ENCODE peak calls at places on chromosomes 7 and 10, in six cellular contexts. U is CD4-positive, alpha-beta T cell; V is IMR-90; D is fibroblast of lung; G is thyroid gland; T is prostate gland. F is an unnamed sample.

GRCh38 chr7:30406664-30407425 is 71.7 kb downstream of the NOD1 start:
- DNase-seq in U (no peak), V (no peak), D (peak; percentile 80), G (no peak), T (peak; percentile 81), F (no peak)

GRCh38 chr7:111038185-111038584 is 52.7 kb upstream of the LRRN3 start:
- DNase-seq in U (no peak), V (no peak), D (no peak), G (no peak), T (no peak), F (no peak)

GRCh38 chr7:44824894-44825526 is 22.9 kb downstream of the H2AZ2 start:
- DNase-seq in U (no peak), V (peak; percentile 16), D (peak; percentile 29), G (no peak), T (no peak), F (no peak)

GRCh38 chr7:44157116-44158059 is 16.3 kb upstream of the MYL7 start:
- DNase-seq in U (no peak), V (no peak), D (no peak), G (no peak), T (no peak), F (no peak)

GRCh38 chr7:112414855-112415490 is 35.3 kb upstream of the IFRD1 start:
- DNase-seq in U (no peak), V (peak; percentile 38), D (peak; percentile 27), G (no peak), T (no peak), F (no peak)

GRCh38 chr10:1737222-1738061 is at the start of gene ADARB2:
- DNase-seq in U (no peak), V (no peak), D (peak; percentile 2), G (no peak), T (peak; percentile 59), F (no peak)

GRCh38 chr10:103353281-103353680 is 2.3 kb upstream of the PCGF6 start:
- DNase-seq in U (no peak), V (no peak), D (no peak), G (no peak), T (no peak), F (no peak)

GRCh38 chr7:25361388-25361787 is 133.1 kb upstream of the NPVF start:
- DNase-seq in U (no peak), V (no peak), D (no peak), G (no peak), T (no peak), F (no peak)

GRCh38 chr10:70759769-70760168 is 25.4 kb downstream of the TBATA start:
- DNase-seq in U (no peak), V (no peak), D (no peak), G (peak; percentile 20), T (no peak), F (no peak)

GRCh38 chr10:69500864-69501468 is 49.7 kb downstream of the TSPAN15 start:
- DNase-seq in U (no peak), V (no peak), D (no peak), G (no peak), T (no peak), F (no peak)

GRCh38 chr7:636396-636795 is 90.1 kb upstream of the DNAAF5 start:
- DNase-seq in U (peak; percentile 48), V (no peak), D (peak; percentile 23), G (no peak), T (no peak), F (peak; percentile 27)

GRCh38 chr10:69218831-69219230 is 1.3 kb upstream of the HKDC1 start:
- DNase-seq in U (no peak), V (no peak), D (no peak), G (no peak), T (no peak), F (no peak)

GRCh38 chr7:16908561-16908960 is 26.8 kb upstream of the AGR3 start:
- DNase-seq in U (no peak), V (no peak), D (no peak), G (no peak), T (no peak), F (no peak)

GRCh38 chr7:142803901-142804300 is 33.1 kb downstream of the PRSS2 start:
- DNase-seq in U (no peak), V (no peak), D (no peak), G (no peak), T (no peak), F (no peak)

GRCh38 chr10:132931258-132931657 is 11.1 kb downstream of the CFAP46 start:
- DNase-seq in U (no peak), V (peak; percentile 10), D (no peak), G (no peak), T (no peak), F (no peak)

GRCh38 chr7:75880242-75880641 is 1.4 kb downstream of the RHBDD2 start:
- DNase-seq in U (no peak), V (no peak), D (no peak), G (no peak), T (no peak), F (no peak)

GRCh38 chr10:103534621-103535498 is 41.4 kb downstream of the NEURL1 start:
- DNase-seq in U (no peak), V (no peak), D (no peak), G (no peak), T (no peak), F (no peak)

GRCh38 chr7:106757846-106758245 is 96.9 kb upstream of the CCDC71L start:
- DNase-seq in U (no peak), V (peak; percentile 64), D (peak; percentile 50), G (peak; percentile 37), T (no peak), F (no peak)

GRCh38 chr10:70284542-70285150 is 842 bp upstream of the NPFFR1 start:
- DNase-seq in U (no peak), V (no peak), D (no peak), G (no peak), T (no peak), F (no peak)

GRCh38 chr10:74672430-74672829 is 154.0 kb upstream of the KAT6B start:
- DNase-seq in U (no peak), V (no peak), D (no peak), G (no peak), T (no peak), F (no peak)

GRCh38 chr7:26891400-26892355 is 27.3 kb upstream of the SKAP2 start:
- DNase-seq in U (no peak), V (peak; percentile 41), D (peak; percentile 53), G (no peak), T (no peak), F (no peak)

GRCh38 chr7:81402227-81402626 is 367.6 kb downstream of the HGF start:
- DNase-seq in U (no peak), V (no peak), D (peak; percentile 54), G (no peak), T (no peak), F (no peak)

GRCh38 chr10:44233561-44234470 is 151.1 kb downstream of the CXCL12 start:
- DNase-seq in U (no peak), V (no peak), D (peak; percentile 65), G (peak; percentile 34), T (no peak), F (no peak)

GRCh38 chr7:74355091-74355490 is 65.9 kb downstream of the CLIP2 start:
- DNase-seq in U (no peak), V (peak; percentile 88), D (peak; percentile 83), G (no peak), T (no peak), F (no peak)

GRCh38 chr7:101701153-101701794 is 72.2 kb upstream of the MYL10 start:
- DNase-seq in U (no peak), V (no peak), D (no peak), G (no peak), T (no peak), F (no peak)

GRCh38 chr7:101707587-101707986 is 78.5 kb upstream of the MYL10 start:
- DNase-seq in U (no peak), V (no peak), D (no peak), G (no peak), T (no peak), F (no peak)

GRCh38 chr7:101702362-101702850 is 73.3 kb upstream of the MYL10 start:
- DNase-seq in U (no peak), V (no peak), D (no peak), G (no peak), T (peak; percentile 49), F (no peak)

GRCh38 chr7:101708223-101708622 is 79.1 kb upstream of the MYL10 start:
- DNase-seq in U (no peak), V (no peak), D (no peak), G (no peak), T (no peak), F (no peak)

DNA sequence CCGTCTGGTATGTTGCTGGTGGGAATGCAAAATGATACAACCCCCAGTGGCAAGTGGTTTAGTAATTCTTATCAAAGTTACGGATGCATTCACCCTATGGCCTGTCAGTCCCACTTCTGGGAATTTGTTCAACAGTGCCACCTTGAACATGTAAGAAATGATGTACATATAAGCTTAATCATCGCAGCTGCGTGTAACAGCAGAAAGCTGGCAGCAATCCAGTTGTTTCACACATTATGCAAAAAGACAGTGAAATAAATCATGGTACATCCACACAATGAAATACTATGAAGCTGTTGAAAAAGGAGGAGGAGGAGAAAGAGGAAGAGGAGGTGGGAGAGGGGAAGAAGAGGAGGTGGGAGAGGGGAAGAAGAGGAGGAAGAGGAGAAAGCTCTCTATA is 76.2 kb upstream of the MYL10 start:
- DNase-seq in U (no peak), V (peak; percentile 10), D (peak; percentile 9), G (no peak), T (no peak), F (no peak)
- H3K9me3 ChIP-seq in U (no peaks in the 10 kb centered on the region), V (no peaks in the 10 kb centered on the region), D (no peaks in the 10 kb centered on the region), G (no peaks in the 10 kb centered on the region), T (no peaks in the 10 kb centered on the region), F (no peaks in the 10 kb centered on the region)

DNA sequence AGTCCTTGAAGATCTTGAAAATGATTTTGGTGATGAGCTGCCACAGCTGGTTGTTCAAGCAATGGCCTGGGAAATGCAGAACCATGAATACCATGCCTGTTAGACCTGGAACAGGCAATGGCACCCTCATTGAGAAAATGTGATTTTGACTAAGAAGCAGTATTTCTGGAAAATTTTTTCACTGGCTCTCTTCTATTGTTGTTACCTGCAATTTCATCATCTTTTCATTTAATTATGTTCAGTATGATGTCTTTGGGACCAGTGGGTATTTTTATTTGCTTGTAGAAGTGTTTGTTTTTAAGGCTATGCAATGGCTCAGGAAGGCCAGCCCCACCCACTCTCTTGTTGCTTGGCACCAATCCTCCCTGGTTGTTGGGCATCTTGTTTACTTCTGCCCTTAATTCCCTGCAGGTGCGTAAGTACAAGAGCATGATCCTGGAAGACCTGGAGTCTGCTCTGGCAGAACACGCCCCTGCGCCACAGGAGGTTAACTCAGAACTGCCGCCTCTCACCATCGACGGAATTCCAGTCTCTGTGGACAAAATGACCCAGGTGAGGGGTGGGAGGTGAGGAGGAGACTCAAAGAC is 78.6 kb downstream of the NRF1 start:
- DNase-seq in U (no peak), V (no peak), D (no peak), G (no peak), T (no peak), F (no peak)
- H3K9me3 ChIP-seq in U (no peaks in the 10 kb centered on the region), V (no peaks in the 10 kb centered on the region), D (no peaks in the 10 kb centered on the region), G (no peaks in the 10 kb centered on the region), T (no peaks in the 10 kb centered on the region), F (no peaks in the 10 kb centered on the region)

DNA sequence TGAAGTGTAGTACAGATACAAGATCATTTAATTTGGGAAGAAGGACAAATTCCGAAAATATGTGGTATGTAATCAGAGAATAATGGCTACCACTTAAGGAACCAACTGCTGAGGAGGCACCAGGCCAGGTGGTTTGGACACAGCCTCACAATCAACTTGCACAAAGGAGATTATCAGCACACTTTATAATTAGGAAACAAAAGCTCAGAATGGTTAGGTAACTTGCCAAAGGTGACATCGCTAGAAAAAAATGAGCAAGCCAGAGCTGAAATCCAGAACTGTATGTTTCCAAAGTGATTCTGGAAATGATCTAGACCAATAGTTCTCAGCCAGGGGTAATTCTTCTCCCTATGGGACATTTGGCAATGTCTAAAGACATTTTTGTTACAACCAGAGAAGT is 36.6 kb downstream of the ERCC6 start:
- DNase-seq in U (no peak), V (peak; percentile 22), D (peak; percentile 71), G (no peak), T (no peak), F (no peak)
- H3K9me3 ChIP-seq in U (no peaks in the 10 kb centered on the region), V (no peaks in the 10 kb centered on the region), D (no peaks in the 10 kb centered on the region), G (no peaks in the 10 kb centered on the region), T (no peaks in the 10 kb centered on the region), F (no peaks in the 10 kb centered on the region)

GRCh38 chr7:20993693-20994092 is 207.0 kb upstream of the SP8 start:
- DNase-seq in U (no peak), V (no peak), D (no peak), G (no peak), T (no peak), F (no peak)
- H3K9me3 ChIP-seq in U (no peaks in the 10 kb centered on the region), V (peaks cover 6% of the 10 kb centered on the region), D (no peaks in the 10 kb centered on the region), G (no peaks in the 10 kb centered on the region), T (no peaks in the 10 kb centered on the region), F (no peaks in the 10 kb centered on the region)

F was measured in T-helper 17 cell.